ENCODE peak calls at places on chromosomes 3 and 15, in eight cellular contexts. One of them, this sample, is unnamed.

GRCh38 chr15:65095011-65095746 is 18.6 kb downstream of the KBTBD13 start:
- DNase-seq in thoracic aorta: no peak
- DNase-seq in lower lobe of right lung: no peak
- DNase-seq in psoas muscle: no peak
- DNase-seq in lung: no peak
- DNase-seq in testis: no peak
- DNase-seq in heart right ventricle: no peak
- DNase-seq in A549: no peak
- DNase-seq in this sample: no peak

GRCh38 chr15:36449662-36450145 is 129.7 kb upstream of the CDIN1 start:
- DNase-seq in thoracic aorta: no peak
- DNase-seq in lower lobe of right lung: no peak
- DNase-seq in psoas muscle: no peak
- DNase-seq in lung: no peak
- DNase-seq in testis: no peak
- DNase-seq in heart right ventricle: no peak
- DNase-seq in A549: no peak
- DNase-seq in this sample: no peak

GRCh38 chr3:125671461-125672243 is 76.4 kb upstream of the OSBPL11 start:
- DNase-seq in thoracic aorta: no peak
- DNase-seq in lower lobe of right lung: no peak
- DNase-seq in psoas muscle: no peak
- DNase-seq in lung: no peak
- DNase-seq in testis: no peak
- DNase-seq in heart right ventricle: no peak
- DNase-seq in A549: no peak
- DNase-seq in this sample: no peak

GRCh38 chr15:70140543-70141375 is 43.0 kb upstream of the TLE3 start:
- DNase-seq in thoracic aorta: no peak
- DNase-seq in lower lobe of right lung: peak
- DNase-seq in psoas muscle: no peak
- DNase-seq in lung: peak
- DNase-seq in testis: no peak
- DNase-seq in heart right ventricle: no peak
- DNase-seq in A549: peak
- DNase-seq in this sample: peak

GRCh38 chr15:59052915-59053407 is 52.0 kb upstream of the CCNB2 start:
- DNase-seq in thoracic aorta: no peak
- DNase-seq in lower lobe of right lung: no peak
- DNase-seq in psoas muscle: no peak
- DNase-seq in lung: no peak
- DNase-seq in testis: no peak
- DNase-seq in heart right ventricle: no peak
- DNase-seq in A549: no peak
- DNase-seq in this sample: no peak

GRCh38 chr3:52446631-52447511 is 2.0 kb upstream of the SEMA3G start:
- DNase-seq in thoracic aorta: no peak
- DNase-seq in lower lobe of right lung: peak
- DNase-seq in psoas muscle: peak
- DNase-seq in lung: peak
- DNase-seq in testis: no peak
- DNase-seq in heart right ventricle: peak
- DNase-seq in A549: peak
- DNase-seq in this sample: peak

GRCh38 chr3:134232146-134232545 is 18.5 kb downstream of the RYK start:
- DNase-seq in thoracic aorta: no peak
- DNase-seq in lower lobe of right lung: no peak
- DNase-seq in psoas muscle: no peak
- DNase-seq in lung: no peak
- DNase-seq in testis: no peak
- DNase-seq in heart right ventricle: no peak
- DNase-seq in A549: no peak
- DNase-seq in this sample: no peak

GRCh38 chr3:188000361-188000861 is 153.5 kb upstream of the LPP start:
- DNase-seq in thoracic aorta: no peak
- DNase-seq in lower lobe of right lung: no peak
- DNase-seq in psoas muscle: no peak
- DNase-seq in lung: no peak
- DNase-seq in testis: no peak
- DNase-seq in heart right ventricle: no peak
- DNase-seq in A549: no peak
- DNase-seq in this sample: no peak

GRCh38 chr3:123637841-123638240 is 53.0 kb upstream of the HACD2 start:
- DNase-seq in thoracic aorta: no peak
- DNase-seq in lower lobe of right lung: no peak
- DNase-seq in psoas muscle: no peak
- DNase-seq in lung: no peak
- DNase-seq in testis: no peak
- DNase-seq in heart right ventricle: no peak
- DNase-seq in A549: no peak
- DNase-seq in this sample: no peak

GRCh38 chr3:123635717-123636116 is 50.9 kb upstream of the HACD2 start:
- DNase-seq in thoracic aorta: no peak
- DNase-seq in lower lobe of right lung: no peak
- DNase-seq in psoas muscle: no peak
- DNase-seq in lung: no peak
- DNase-seq in testis: no peak
- DNase-seq in heart right ventricle: no peak
- DNase-seq in A549: no peak
- DNase-seq in this sample: no peak

GRCh38 chr3:123635220-123635619 is 50.4 kb upstream of the HACD2 start:
- DNase-seq in thoracic aorta: no peak
- DNase-seq in lower lobe of right lung: no peak
- DNase-seq in psoas muscle: no peak
- DNase-seq in lung: no peak
- DNase-seq in testis: no peak
- DNase-seq in heart right ventricle: no peak
- DNase-seq in A549: no peak
- DNase-seq in this sample: no peak

GRCh38 chr3:123637131-123637530 is 52.3 kb upstream of the HACD2 start:
- DNase-seq in thoracic aorta: no peak
- DNase-seq in lower lobe of right lung: no peak
- DNase-seq in psoas muscle: no peak
- DNase-seq in lung: no peak
- DNase-seq in testis: no peak
- DNase-seq in heart right ventricle: no peak
- DNase-seq in A549: no peak
- DNase-seq in this sample: no peak

DNA sequence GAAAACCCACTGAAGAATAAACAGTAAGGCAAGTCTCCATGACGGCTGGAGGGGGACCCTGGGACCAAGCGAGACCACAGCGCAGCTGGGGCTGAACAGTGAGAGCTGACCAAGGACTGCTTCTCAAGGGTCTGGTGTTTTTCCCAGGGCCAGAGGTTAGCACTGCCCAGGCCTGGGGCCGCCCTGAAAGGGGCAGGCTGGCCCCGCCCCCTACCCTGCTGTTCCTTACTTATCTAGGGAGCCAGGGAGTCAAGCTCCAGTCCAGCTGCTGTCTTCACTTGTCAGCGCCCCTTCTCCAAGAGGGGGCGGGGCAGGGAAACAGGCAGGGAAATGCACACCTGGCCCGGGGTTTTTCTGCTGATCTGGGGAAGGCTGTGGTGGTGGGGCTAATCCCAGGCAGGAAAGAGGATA is 51.6 kb upstream of the HACD2 start:
- DNase-seq in thoracic aorta: no peak
- DNase-seq in lower lobe of right lung: no peak
- DNase-seq in psoas muscle: no peak
- DNase-seq in lung: no peak
- DNase-seq in testis: peak
- DNase-seq in heart right ventricle: no peak
- DNase-seq in A549: no peak
- DNase-seq in this sample: no peak
- H3K27ac ChIP-seq in thoracic aorta: peak
- H3K27ac ChIP-seq in lower lobe of right lung: no peak
- H3K27ac ChIP-seq in psoas muscle: no peak
- H3K27ac ChIP-seq in lung: no peak
- H3K27ac ChIP-seq in testis: peak
- H3K27ac ChIP-seq in heart right ventricle: no peak
- H3K27ac ChIP-seq in A549: no peak
- H3K27ac ChIP-seq in this sample: no peak

GRCh38 chr3:151230644-151231043 is 27.6 kb upstream of the GPR171 start:
- DNase-seq in thoracic aorta: no peak
- DNase-seq in lower lobe of right lung: no peak
- DNase-seq in psoas muscle: no peak
- DNase-seq in lung: no peak
- DNase-seq in testis: no peak
- DNase-seq in heart right ventricle: no peak
- DNase-seq in A549: no peak
- DNase-seq in this sample: no peak

GRCh38 chr3:151226825-151227224 is 23.8 kb upstream of the GPR171 start:
- DNase-seq in thoracic aorta: no peak
- DNase-seq in lower lobe of right lung: no peak
- DNase-seq in psoas muscle: no peak
- DNase-seq in lung: no peak
- DNase-seq in testis: no peak
- DNase-seq in heart right ventricle: no peak
- DNase-seq in A549: no peak
- DNase-seq in this sample: no peak

GRCh38 chr3:151226088-151226563 is 23.1 kb upstream of the GPR171 start:
- DNase-seq in thoracic aorta: no peak
- DNase-seq in lower lobe of right lung: no peak
- DNase-seq in psoas muscle: no peak
- DNase-seq in lung: no peak
- DNase-seq in testis: no peak
- DNase-seq in heart right ventricle: no peak
- DNase-seq in A549: peak
- DNase-seq in this sample: no peak

GRCh38 chr3:151227438-151228290 is 24.6 kb upstream of the GPR171 start:
- DNase-seq in thoracic aorta: no peak
- DNase-seq in lower lobe of right lung: peak
- DNase-seq in psoas muscle: peak
- DNase-seq in lung: peak
- DNase-seq in testis: peak
- DNase-seq in heart right ventricle: peak
- DNase-seq in A549: peak
- DNase-seq in this sample: peak

DNA sequence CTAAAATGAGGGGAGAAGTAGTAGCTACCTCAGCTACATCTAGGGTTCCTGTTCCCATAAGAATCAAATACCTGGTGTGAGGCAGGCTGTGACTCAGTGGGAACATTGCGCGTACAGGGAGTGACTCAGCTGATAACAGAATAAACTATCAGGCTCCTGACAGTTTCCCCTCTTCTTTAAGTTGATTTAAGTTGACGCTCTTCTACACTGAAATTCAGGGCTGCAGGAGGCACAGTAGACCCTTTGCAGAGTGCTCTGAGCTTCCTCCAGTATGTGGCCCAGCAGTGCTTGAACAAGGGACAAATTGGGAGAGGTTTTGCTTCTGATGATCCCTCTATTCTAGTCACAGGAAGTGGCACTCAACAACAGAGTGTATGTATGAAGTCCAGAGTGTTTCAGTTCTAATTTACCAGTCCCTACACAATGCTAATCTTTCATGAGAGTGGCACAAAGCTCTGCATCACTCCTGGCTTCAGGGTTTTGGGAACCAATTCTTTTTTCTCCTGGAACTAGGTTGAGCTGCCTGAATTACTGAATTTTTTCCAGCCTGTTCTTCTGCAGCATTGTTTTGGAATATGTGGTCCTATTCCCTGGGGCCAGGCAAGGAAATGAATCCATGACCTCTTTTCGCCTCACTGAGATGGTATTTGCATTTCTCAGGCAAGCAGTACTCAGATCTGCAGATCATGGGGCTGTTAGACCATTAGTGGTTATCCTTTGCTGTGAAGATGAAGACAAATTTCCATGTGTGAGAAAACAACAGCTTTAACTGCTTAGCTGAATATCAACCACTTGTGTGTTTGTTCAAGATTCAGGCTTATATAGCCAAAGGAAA is 25.5 kb upstream of the GPR171 start:
- DNase-seq in thoracic aorta: no peak
- DNase-seq in lower lobe of right lung: no peak
- DNase-seq in psoas muscle: no peak
- DNase-seq in lung: no peak
- DNase-seq in testis: no peak
- DNase-seq in heart right ventricle: peak
- DNase-seq in A549: peak
- DNase-seq in this sample: peak
- H3K4me3 ChIP-seq in thoracic aorta: no peak
- H3K4me3 ChIP-seq in lower lobe of right lung: no peak
- H3K4me3 ChIP-seq in psoas muscle: no peak
- H3K4me3 ChIP-seq in lung: no peak
- H3K4me3 ChIP-seq in testis: no peak
- H3K4me3 ChIP-seq in heart right ventricle: no peak
- H3K4me3 ChIP-seq in A549: no peak
- H3K4me3 ChIP-seq in this sample: no peak

DNA sequence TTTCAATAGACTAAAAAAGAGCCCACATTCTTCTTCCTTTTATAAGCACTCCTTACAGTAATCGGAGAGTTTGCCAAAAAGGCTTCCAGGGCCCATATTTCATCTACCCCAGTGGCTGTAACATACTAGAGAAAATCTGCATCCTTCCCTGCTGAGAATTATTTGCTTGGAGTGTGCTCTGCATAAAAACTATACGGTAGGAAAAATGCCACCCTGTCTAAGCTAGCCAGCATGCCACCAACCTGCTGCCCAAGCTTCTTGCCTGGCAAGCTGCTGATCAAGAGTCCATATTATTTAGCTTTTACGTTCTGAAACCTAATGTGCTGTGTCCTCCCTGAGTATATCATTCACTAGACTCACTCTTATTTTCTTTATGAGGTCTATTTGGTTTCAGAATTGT is 107.0 kb downstream of the FGF12 start:
- DNase-seq in thoracic aorta: no peak
- DNase-seq in lower lobe of right lung: no peak
- DNase-seq in psoas muscle: no peak
- DNase-seq in lung: no peak
- DNase-seq in testis: no peak
- DNase-seq in heart right ventricle: no peak
- DNase-seq in A549: no peak
- DNase-seq in this sample: no peak
- TF ChIP-seq CTCF in thoracic aorta: no peak
- TF ChIP-seq CTCF in lower lobe of right lung: no peak
- TF ChIP-seq CTCF in psoas muscle: no peak
- TF ChIP-seq CTCF in lung: no peak
- TF ChIP-seq CTCF in testis: no peak
- TF ChIP-seq CTCF in heart right ventricle: no peak
- TF ChIP-seq CTCF in A549: no peak
- TF ChIP-seq CTCF in this sample: no peak

GRCh38 chr3:146929696-146930095 is 324.6 kb upstream of the PLSCR5 start:
- DNase-seq in thoracic aorta: no peak
- DNase-seq in lower lobe of right lung: no peak
- DNase-seq in psoas muscle: no peak
- DNase-seq in lung: no peak
- DNase-seq in testis: no peak
- DNase-seq in heart right ventricle: no peak
- DNase-seq in A549: no peak
- DNase-seq in this sample: no peak

DNA sequence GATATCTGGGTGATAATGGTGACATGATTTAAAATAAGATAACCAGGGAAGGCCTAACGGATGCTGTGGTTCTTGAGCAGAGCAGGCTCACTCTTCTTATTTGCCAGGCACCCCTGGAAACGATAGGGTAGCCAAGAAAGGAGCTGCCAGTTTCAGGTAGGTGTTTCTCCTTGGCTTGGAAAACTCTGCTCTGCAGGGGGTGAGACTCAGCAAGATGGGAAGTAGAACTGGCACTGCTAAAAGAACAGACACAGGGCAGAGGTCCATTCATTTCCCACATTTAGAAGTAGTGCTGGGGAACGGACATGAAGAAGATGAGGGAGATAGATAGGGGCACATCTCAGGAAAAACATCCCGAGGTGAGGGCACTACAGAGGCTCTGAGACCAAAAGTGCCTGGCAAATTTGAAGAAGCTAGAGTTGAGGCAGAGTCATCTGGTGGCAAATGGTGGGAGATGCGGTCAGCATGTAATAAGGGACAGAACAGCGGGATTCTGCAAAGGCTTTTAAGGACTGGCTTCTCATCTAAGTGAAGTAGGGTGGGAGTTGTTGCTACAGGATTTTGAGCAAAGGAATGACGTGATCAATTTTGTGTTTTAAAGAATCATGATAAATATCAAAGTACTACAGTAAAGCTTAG is 323.4 kb upstream of the PLSCR5 start:
- DNase-seq in thoracic aorta: no peak
- DNase-seq in lower lobe of right lung: no peak
- DNase-seq in psoas muscle: no peak
- DNase-seq in lung: no peak
- DNase-seq in testis: no peak
- DNase-seq in heart right ventricle: no peak
- DNase-seq in A549: no peak
- DNase-seq in this sample: no peak
- H3K27ac ChIP-seq in thoracic aorta: no peak
- H3K27ac ChIP-seq in lower lobe of right lung: no peak
- H3K27ac ChIP-seq in psoas muscle: no peak
- H3K27ac ChIP-seq in lung: no peak
- H3K27ac ChIP-seq in testis: no peak
- H3K27ac ChIP-seq in heart right ventricle: no peak
- H3K27ac ChIP-seq in A549: no peak
- H3K27ac ChIP-seq in this sample: no peak